ENCODE peak calls at places on chromosomes 12 and 14, in seven cellular contexts. R, Z, K, J, O, W and A are unnamed samples.

GRCh38 chr14:93301821-93302447 is 30.9 kb downstream of the BTBD7 start:
- DNase-seq in R (no peak), Z (peak), K (no peak), J (no peak), O (no peak), W (no peak), A (no peak)

GRCh38 chr14:52862652-52863338 is 71.4 kb upstream of the GNPNAT1 start:
- DNase-seq in R (peak), Z (peak), K (no peak), J (peak), O (no peak), W (peak), A (peak)

GRCh38 chr12:131555866-131556265 is 155.0 kb upstream of the SFSWAP start:
- DNase-seq in R (no peak), Z (no peak), K (no peak), J (no peak), O (no peak), W (no peak), A (no peak)

GRCh38 chr12:102479099-102479887 is 1.1 kb downstream of the IGF1 start:
- DNase-seq in R (no peak), Z (peak), K (no peak), J (no peak), O (no peak), W (peak), A (peak)

GRCh38 chr12:108046135-108046534 is 83.0 kb upstream of the WSCD2 start:
- DNase-seq in R (no peak), Z (no peak), K (no peak), J (no peak), O (no peak), W (no peak), A (no peak)

GRCh38 chr12:91065377-91065776 is 7.6 kb upstream of the KERA start:
- DNase-seq in R (no peak), Z (no peak), K (no peak), J (no peak), O (no peak), W (no peak), A (peak)

GRCh38 chr12:75933136-75933535 is 98.4 kb downstream of the PHLDA1 start:
- DNase-seq in R (peak), Z (peak), K (no peak), J (peak), O (no peak), W (peak), A (peak)

GRCh38 chr14:91349481-91350074 is 68.0 kb downstream of the CCDC88C start:
- DNase-seq in R (no peak), Z (no peak), K (no peak), J (no peak), O (peak), W (peak), A (no peak)

GRCh38 chr14:38862381-38862780 is 240.7 kb downstream of the SEC23A start:
- DNase-seq in R (no peak), Z (no peak), K (no peak), J (no peak), O (no peak), W (no peak), A (no peak)

GRCh38 chr12:121214171-121214777 is 4.3 kb downstream of the P2RX4 start:
- DNase-seq in R (peak), Z (peak), K (no peak), J (peak), O (no peak), W (peak), A (peak)

GRCh38 chr12:45730116-45730841 is 773 bp downstream of the ARID2 start:
- DNase-seq in R (no peak), Z (peak), K (peak), J (peak), O (peak), W (peak), A (peak)

GRCh38 chr14:36662543-36663403 is 1.1 kb downstream of the PAX9 start:
- DNase-seq in R (no peak), Z (no peak), K (no peak), J (no peak), O (no peak), W (peak), A (no peak)

GRCh38 chr12:38370311-38370710 is 53.7 kb downstream of the ALG10B start:
- DNase-seq in R (no peak), Z (no peak), K (no peak), J (no peak), O (no peak), W (no peak), A (no peak)

GRCh38 chr14:72947366-72948160 is 21.3 kb downstream of the DCAF4 start:
- DNase-seq in R (no peak), Z (no peak), K (no peak), J (no peak), O (no peak), W (peak), A (no peak)

GRCh38 chr12:100573168-100573498 is 351 bp upstream of the GAS2L3 start:
- DNase-seq in R (no peak), Z (no peak), K (no peak), J (no peak), O (no peak), W (no peak), A (no peak)

GRCh38 chr14:72463291-72463866 is 430.5 kb downstream of the DPF3 start:
- DNase-seq in R (no peak), Z (peak), K (no peak), J (no peak), O (no peak), W (no peak), A (no peak)

GRCh38 chr12:51351913-51352532 is 5.5 kb upstream of the CELA1 start:
- DNase-seq in R (no peak), Z (peak), K (no peak), J (peak), O (peak), W (peak), A (peak)

GRCh38 chr12:67161322-67161918 is 107.7 kb upstream of the CAND1 start:
- DNase-seq in R (peak), Z (peak), K (no peak), J (peak), O (peak), W (peak), A (peak)

GRCh38 chr12:2387051-2387834 is 334.5 kb downstream of the CACNA1C start:
- DNase-seq in R (no peak), Z (no peak), K (no peak), J (no peak), O (no peak), W (no peak), A (no peak)

GRCh38 chr12:24810378-24810777 is 138.5 kb downstream of the BCAT1 start:
- DNase-seq in R (no peak), Z (no peak), K (no peak), J (no peak), O (no peak), W (no peak), A (no peak)

GRCh38 chr12:2976581-2976996 is 17.4 kb downstream of the TEAD4 start:
- DNase-seq in R (no peak), Z (no peak), K (no peak), J (peak), O (no peak), W (no peak), A (peak)

GRCh38 chr14:88597601-88598000 is 34.8 kb downstream of the ZC3H14 start:
- DNase-seq in R (no peak), Z (no peak), K (no peak), J (no peak), O (no peak), W (no peak), A (no peak)

GRCh38 chr14:65142429-65142828 is 40.1 kb upstream of the MAX start:
- DNase-seq in R (no peak), Z (no peak), K (no peak), J (no peak), O (no peak), W (no peak), A (no peak)

GRCh38 chr12:115847398-115847797 is 430.1 kb downstream of the MED13L start:
- DNase-seq in R (no peak), Z (no peak), K (no peak), J (no peak), O (no peak), W (no peak), A (no peak)

GRCh38 chr12:93441111-93441616 is 583 bp downstream of the UBE2N start:
- DNase-seq in R (no peak), Z (peak), K (peak), J (peak), O (peak), W (no peak), A (peak)

GRCh38 chr12:119807380-119807779 is 69.7 kb downstream of the CIT start:
- DNase-seq in R (no peak), Z (no peak), K (no peak), J (no peak), O (no peak), W (no peak), A (no peak)

GRCh38 chr12:54689984-54690383 is 41.8 kb upstream of the DCD start:
- DNase-seq in R (no peak), Z (peak), K (no peak), J (peak), O (no peak), W (no peak), A (no peak)

GRCh38 chr14:104706733-104707628 is 17.0 kb upstream of the ADSS1 start:
- DNase-seq in R (no peak), Z (no peak), K (no peak), J (no peak), O (no peak), W (no peak), A (no peak)

GRCh38 chr14:30656190-30656632 is 34.1 kb downstream of the SCFD1 start:
- DNase-seq in R (no peak), Z (peak), K (no peak), J (peak), O (peak), W (peak), A (peak)

GRCh38 chr14:30658645-30659044 is 36.5 kb downstream of the SCFD1 start:
- DNase-seq in R (no peak), Z (no peak), K (no peak), J (no peak), O (no peak), W (no peak), A (no peak)

GRCh38 chr14:30655658-30656057 is 33.5 kb downstream of the SCFD1 start:
- DNase-seq in R (no peak), Z (no peak), K (no peak), J (no peak), O (no peak), W (no peak), A (no peak)

GRCh38 chr14:30657050-30657449 is 34.9 kb downstream of the SCFD1 start:
- DNase-seq in R (no peak), Z (no peak), K (no peak), J (peak), O (no peak), W (no peak), A (no peak)

DNA sequence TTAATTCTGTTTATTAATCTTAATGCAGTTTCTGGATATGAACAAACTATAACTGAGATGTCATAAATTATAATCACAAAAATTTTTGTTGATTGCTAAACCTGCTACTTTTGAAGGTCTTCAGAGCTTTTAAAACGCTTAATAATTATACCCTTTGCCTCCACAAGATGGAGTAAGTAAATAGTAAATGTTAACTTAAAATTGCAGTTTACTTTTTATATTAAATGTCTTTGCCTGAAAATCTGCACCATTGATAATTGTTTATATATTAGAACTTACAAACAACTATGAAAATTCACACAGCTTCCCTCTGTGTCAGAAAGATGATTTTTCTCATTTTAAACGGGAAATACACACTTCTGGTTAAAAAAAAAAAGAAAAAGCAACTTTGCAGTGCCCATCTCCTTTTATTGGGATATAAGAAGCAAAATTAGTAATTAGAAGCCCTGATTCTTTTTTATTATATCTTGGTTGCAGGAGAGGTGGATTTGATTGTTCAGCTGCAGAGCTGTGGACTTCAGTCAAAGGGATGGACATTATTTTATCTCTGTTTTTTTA is 35.6 kb downstream of the SCFD1 start:
- DNase-seq in R (no peak), Z (no peak), K (no peak), J (peak), O (no peak), W (peak), A (no peak)
- TF ChIP-seq CTCF in R (peak), Z (peak), K (no peak), J (peak), O (peak), W (peak), A (peak)

DNA sequence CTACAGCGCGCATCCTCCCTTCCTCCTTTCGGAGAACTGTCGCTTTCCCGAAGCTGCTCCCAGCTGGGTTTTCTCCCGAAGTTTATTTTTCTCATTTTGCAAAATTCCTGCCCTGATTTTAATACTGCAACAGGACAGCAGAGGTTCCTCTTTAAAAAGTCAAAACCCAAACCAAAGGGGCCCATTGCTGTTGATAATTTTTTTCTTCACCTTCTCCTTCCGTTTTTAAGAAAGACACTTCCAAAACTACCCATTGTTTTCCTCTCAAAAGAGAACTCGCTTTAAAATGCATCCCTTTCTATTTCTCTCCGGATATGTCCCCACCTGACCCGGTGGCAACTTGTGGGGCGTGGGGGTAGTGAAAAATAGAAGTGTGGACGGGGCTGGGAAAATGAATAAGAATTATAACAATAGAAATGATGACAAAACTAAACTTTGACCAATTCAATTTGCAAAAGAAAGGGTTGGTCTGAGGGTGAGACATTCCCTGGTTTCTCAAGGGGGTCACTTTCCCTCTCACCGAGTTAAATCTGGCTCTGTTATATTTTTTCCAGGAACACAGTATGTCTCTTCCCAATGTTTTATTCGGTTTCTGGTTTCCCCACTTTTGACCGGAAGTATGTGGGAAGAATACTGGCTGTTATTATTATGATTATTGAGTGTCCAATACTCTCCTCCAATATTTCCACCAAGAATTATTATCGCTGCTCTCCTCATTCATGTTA is 4.0 kb upstream of the TBX5 start:
- DNase-seq in R (no peak), Z (no peak), K (no peak), J (no peak), O (no peak), W (no peak), A (peak)
- H3K4me3 ChIP-seq in R (peak), Z (peak), K (no peak), J (peak), O (no peak), W (no peak), A (peak)

DNA sequence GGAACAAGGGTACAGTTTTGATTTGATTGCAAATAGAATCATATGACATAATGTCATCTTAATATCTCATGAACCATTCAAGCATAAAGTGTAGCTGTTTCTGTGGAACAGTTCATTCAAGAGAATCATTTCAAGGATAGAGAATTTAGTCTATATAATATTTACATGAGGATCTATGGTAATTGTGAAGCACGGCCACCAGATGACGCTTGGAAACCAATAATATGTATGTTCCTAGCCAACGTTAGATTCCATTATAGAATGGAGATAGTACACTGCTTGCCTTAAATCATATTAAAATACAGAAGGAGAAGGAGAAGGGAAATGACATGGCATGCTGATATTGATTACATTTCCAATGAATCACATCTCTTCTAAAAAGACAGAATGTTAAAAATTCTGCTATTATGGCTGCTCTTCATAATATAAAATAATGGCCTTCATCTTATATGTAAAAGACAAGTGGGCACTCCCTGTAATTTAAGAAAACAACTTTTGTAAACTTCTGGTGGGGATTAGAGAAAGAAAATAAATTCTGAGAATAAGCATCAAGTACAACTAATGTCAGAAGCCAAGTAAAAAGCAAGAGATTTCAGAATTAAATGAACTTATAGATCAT is 351.0 kb downstream of the NAV3 start:
- DNase-seq in R (no peak), Z (peak), K (no peak), J (peak), O (no peak), W (peak), A (peak)
- TF ChIP-seq CTCF in R (peak), Z (peak), K (no peak), J (peak), O (no peak), W (peak), A (peak)

GRCh38 chr14:100849432-100849831 is 23.5 kb downstream of the MEG3 start:
- DNase-seq in R (no peak), Z (no peak), K (no peak), J (no peak), O (no peak), W (no peak), A (peak)
- H3K4me3 ChIP-seq in R (no peak), Z (no peak), K (no peak), J (no peak), O (peak), W (no peak), A (peak)

GRCh38 chr12:4379410-4379809 is at the start of gene FGF23:
- DNase-seq in R (no peak), Z (peak), K (no peak), J (peak), O (no peak), W (no peak), A (peak)

GRCh38 chr12:4386756-4387155 is 7.2 kb upstream of the FGF23 start:
- DNase-seq in R (no peak), Z (no peak), K (no peak), J (no peak), O (no peak), W (no peak), A (no peak)

GRCh38 chr12:4380332-4380731 is 820 bp upstream of the FGF23 start:
- DNase-seq in R (no peak), Z (no peak), K (no peak), J (no peak), O (no peak), W (no peak), A (no peak)

GRCh38 chr12:4387607-4388006 is 8.1 kb upstream of the FGF23 start:
- DNase-seq in R (no peak), Z (no peak), K (no peak), J (no peak), O (no peak), W (no peak), A (no peak)

GRCh38 chr12:4383304-4383865 is 3.9 kb upstream of the FGF23 start:
- DNase-seq in R (no peak), Z (peak), K (no peak), J (no peak), O (no peak), W (no peak), A (no peak)
- TF ChIP-seq CTCF in R (no peak), Z (no peak), K (no peak), J (no peak), O (no peak), W (no peak), A (no peak)